ENCODE peak calls at places on chromosomes 4 and X, in ten cellular contexts. L is HCT116, Q is psoas muscle, T is fibroblast of lung, O is upper lobe of right lung, R is heart right ventricle, H is PC-9, K is vagina, U is SK-N-SH, M is gastrocnemius medialis. Z is an unnamed sample.

GRCh38 chr4:153465583-153465921 is 608 bp upstream of the TMEM131L start:
- DNase-seq in L (peak; percentile 16), Q (peak; percentile 49), T (peak; percentile 74), O (peak; percentile 77), R (peak; percentile 48), H (peak; percentile 34), K (no peak), U (peak; percentile 75), M (peak; percentile 45), Z (no peak)

GRCh38 chr4:157075811-157076577 is at the start of gene GLRB:
- DNase-seq in L (no peak), Q (peak; percentile 28), T (peak; percentile 20), O (peak; percentile 68), R (peak; percentile 26), H (peak; percentile 42), K (no peak), U (peak; percentile 89), M (no peak), Z (no peak)

GRCh38 chr4:48033825-48034413 is 17.3 kb downstream of the NIPAL1 start:
- DNase-seq in L (peak; percentile 10), Q (no peak), T (no peak), O (no peak), R (no peak), H (no peak), K (no peak), U (peak; percentile 40), M (no peak), Z (no peak)

GRCh38 chr4:2075987-2076907 is 17.1 kb downstream of the NAT8L start:
- DNase-seq in L (no peak), Q (no peak), T (no peak), O (peak; percentile 58), R (no peak), H (no peak), K (no peak), U (no peak), M (peak; percentile 0), Z (no peak)

GRCh38 chr4:41256131-41256739 is 493 bp upstream of the UCHL1 start:
- DNase-seq in L (no peak), Q (no peak), T (peak; percentile 70), O (no peak), R (no peak), H (peak; percentile 12), K (no peak), U (peak; percentile 60), M (no peak), Z (no peak)

GRCh38 chrX:15864629-15865028 is 10.0 kb upstream of the AP1S2 start:
- DNase-seq in L (no peak), Q (no peak), T (no peak), O (no peak), R (no peak), H (no peak), K (no peak), U (no peak), M (no peak), Z (no peak)

GRCh38 chrX:46140272-46140671 is 404.9 kb downstream of the ZNF674 start:
- DNase-seq in L (no peak), Q (no peak), T (no peak), O (no peak), R (no peak), H (no peak), K (no peak), U (no peak), M (no peak), Z (no peak)

GRCh38 chr4:138765442-138765841 is 250.1 kb upstream of the NOCT start:
- DNase-seq in L (no peak), Q (no peak), T (no peak), O (no peak), R (no peak), H (no peak), K (no peak), U (no peak), M (no peak), Z (no peak)

GRCh38 chrX:64394059-64394873 is 986 bp downstream of the MTMR8 start:
- DNase-seq in L (no peak), Q (no peak), T (no peak), O (no peak), R (no peak), H (no peak), K (no peak), U (peak; percentile 5), M (no peak), Z (no peak)

GRCh38 chr4:26080876-26081628 is 167.0 kb downstream of the SMIM20 start:
- DNase-seq in L (no peak), Q (no peak), T (no peak), O (no peak), R (no peak), H (no peak), K (no peak), U (no peak), M (no peak), Z (no peak)

GRCh38 chr4:166280642-166281041 is 407.6 kb downstream of the TLL1 start:
- DNase-seq in L (no peak), Q (no peak), T (no peak), O (no peak), R (no peak), H (no peak), K (no peak), U (no peak), M (no peak), Z (no peak)

GRCh38 chr4:13092702-13093101 is 391.4 kb downstream of the RAB28 start:
- DNase-seq in L (no peak), Q (no peak), T (peak; percentile 3), O (no peak), R (no peak), H (no peak), K (no peak), U (no peak), M (peak; percentile 10), Z (no peak)

GRCh38 chr4:94744830-94745229 is 12.9 kb upstream of the BMPR1B start:
- DNase-seq in L (no peak), Q (no peak), T (no peak), O (no peak), R (no peak), H (no peak), K (no peak), U (no peak), M (no peak), Z (no peak)

GRCh38 chr4:120922390-120923200 is at the start of gene PRDM5:
- DNase-seq in L (no peak), Q (peak; percentile 75), T (peak; percentile 71), O (peak; percentile 88), R (peak; percentile 72), H (peak; percentile 5), K (no peak), U (peak; percentile 88), M (no peak), Z (no peak)
- TF ChIP-seq CTCF in L (no peak), Q (no peak), T (peak; percentile 28), O (no peak), R (no peak), H (no peak), K (no peak), U (peak; percentile 20), M (peak; percentile 15), Z (peak; percentile 42)

DNA sequence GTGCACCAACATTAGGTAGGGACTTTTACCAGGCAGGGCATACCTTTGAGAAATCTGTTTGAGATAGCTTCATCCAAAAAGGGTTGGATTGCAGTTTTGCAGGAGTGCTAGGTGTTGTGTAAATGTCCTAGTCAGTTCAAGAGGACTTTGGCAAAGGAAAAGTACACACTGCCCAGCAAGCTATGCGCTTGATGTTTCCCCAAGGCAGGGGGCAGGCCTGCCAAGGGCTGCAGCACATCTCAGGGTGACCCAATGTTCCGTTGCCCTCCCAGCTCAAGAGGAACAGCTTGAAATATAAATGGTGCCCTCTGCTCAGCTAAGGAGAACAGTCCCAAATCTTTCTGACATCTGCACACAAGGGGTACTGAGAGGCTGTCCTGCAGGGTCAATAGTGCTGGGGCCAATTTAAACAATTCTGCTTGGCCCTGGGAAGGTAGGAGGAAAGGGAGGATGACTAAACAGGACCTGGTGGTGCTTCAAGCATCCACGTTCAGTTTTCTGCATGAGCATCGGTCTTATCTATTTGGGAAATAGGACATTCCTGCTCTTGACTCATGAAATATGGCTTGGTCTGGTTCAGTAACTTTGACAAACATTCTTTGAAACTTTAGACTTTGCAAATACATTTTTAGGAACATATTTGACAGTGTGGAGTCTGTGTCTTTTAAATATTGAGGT is 130.7 kb downstream of the COL4A6 start:
- DNase-seq in L (no peak), Q (peak; percentile 25), T (no peak), O (peak; percentile 68), R (peak; percentile 25), H (no peak), K (no peak), U (no peak), M (peak; percentile 56), Z (no peak)
- H3K27me3 ChIP-seq in L (no peaks in the 10 kb centered on the region), Q (no peaks in the 10 kb centered on the region), T (no peaks in the 10 kb centered on the region), O (no peaks in the 10 kb centered on the region), R (no peaks in the 10 kb centered on the region), H (no peaks in the 10 kb centered on the region), K (no peaks in the 10 kb centered on the region), U (peaks cover 49% of the 10 kb centered on the region), M (no peaks in the 10 kb centered on the region), Z (no peaks in the 10 kb centered on the region)

DNA sequence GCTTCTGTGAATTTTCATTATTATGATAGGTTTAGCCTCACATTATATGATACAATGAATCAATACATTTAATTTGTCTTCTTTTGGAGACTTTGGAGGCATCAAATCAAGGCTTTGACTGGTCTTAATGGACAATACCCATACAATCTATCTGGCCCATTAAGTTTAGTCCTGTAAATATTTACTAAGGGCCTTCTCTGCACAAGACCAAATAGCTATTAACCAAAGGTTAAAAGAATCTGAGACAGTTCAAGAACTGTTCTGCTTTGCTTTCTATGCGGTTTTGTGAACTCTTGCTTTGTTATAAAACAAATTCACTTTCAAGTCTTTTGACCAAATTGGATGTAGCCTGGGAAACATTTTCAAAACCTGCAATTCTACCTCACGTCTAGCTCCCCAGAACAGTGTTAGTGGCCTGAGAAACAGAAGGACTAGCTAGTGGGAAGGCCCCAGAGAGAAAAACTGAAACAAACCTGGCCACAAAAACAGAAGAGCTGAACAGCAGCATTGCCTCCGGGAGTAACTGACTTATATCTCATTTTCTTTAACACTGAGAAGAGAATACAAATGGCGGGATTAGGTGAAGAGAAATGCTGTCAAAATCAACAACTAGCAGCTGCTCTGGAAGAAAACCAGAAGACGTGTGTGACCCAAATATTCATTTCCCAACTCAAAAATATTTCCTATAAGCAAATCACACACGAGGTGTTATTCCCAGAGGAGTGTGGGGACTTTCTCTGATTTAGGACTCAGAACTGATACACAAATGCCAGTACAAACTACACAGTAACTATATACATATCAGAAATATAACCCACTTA is 548 bp downstream of the TLR1 start:
- DNase-seq in L (no peak), Q (no peak), T (no peak), O (no peak), R (no peak), H (no peak), K (no peak), U (no peak), M (no peak), Z (no peak)
- H3K4me3 ChIP-seq in L (no peak overlapping the region), Q (peak overlapping the region; percentile 52), T (no peak overlapping the region), O (peak overlapping the region; percentile 52), R (peak overlapping the region; percentile 39), H (no peak overlapping the region), K (peak overlapping the region; percentile 32), U (no peak overlapping the region), M (peak overlapping the region; percentile 40), Z (no peak overlapping the region)

GRCh38 chr4:145868637-145869409 is 69.8 kb downstream of the ZNF827 start:
- DNase-seq in L (no peak), Q (no peak), T (peak; percentile 12), O (no peak), R (no peak), H (no peak), K (no peak), U (no peak), M (no peak), Z (no peak)
- TF ChIP-seq CTCF in L (peak; percentile 4), Q (no peak), T (peak; percentile 25), O (peak; percentile 12), R (no peak), H (no peak), K (no peak), U (peak; percentile 34), M (no peak), Z (peak; percentile 11)